ENCODE peak calls at places on chromosome 1, in eight cellular contexts. One of them, this sample, is unnamed.

GRCh38 chr1:156655151-156655903 is 13.4 kb downstream of the BCAN start:
- DNase-seq in tibial artery: no peak
- DNase-seq in GM06990: no peak
- DNase-seq in activated B cell treated with CpG ODN at 0.5 μM for 24 hours: no peak
- DNase-seq in WTC11: no peak
- DNase-seq in uterus: no peak
- DNase-seq in lung: no peak
- DNase-seq in stomach: no peak
- DNase-seq in this sample: no peak

GRCh38 chr1:23719162-23719820 is 24.0 kb upstream of the ELOA start:
- DNase-seq in tibial artery: no peak
- DNase-seq in GM06990: peak; percentile 61
- DNase-seq in activated B cell treated with CpG ODN at 0.5 μM for 24 hours: no peak
- DNase-seq in WTC11: no peak
- DNase-seq in uterus: no peak
- DNase-seq in lung: no peak
- DNase-seq in stomach: peak; percentile 59
- DNase-seq in this sample: no peak

GRCh38 chr1:223231581-223231980 is 88.5 kb upstream of the TLR5 start:
- DNase-seq in tibial artery: no peak
- DNase-seq in GM06990: no peak
- DNase-seq in activated B cell treated with CpG ODN at 0.5 μM for 24 hours: no peak
- DNase-seq in WTC11: no peak
- DNase-seq in uterus: no peak
- DNase-seq in lung: no peak
- DNase-seq in stomach: no peak
- DNase-seq in this sample: no peak

GRCh38 chr1:6385673-6386191 is 7.8 kb downstream of the ACOT7 start:
- DNase-seq in tibial artery: no peak
- DNase-seq in GM06990: no peak
- DNase-seq in activated B cell treated with CpG ODN at 0.5 μM for 24 hours: no peak
- DNase-seq in WTC11: peak; percentile 90
- DNase-seq in uterus: no peak
- DNase-seq in lung: peak; percentile 61
- DNase-seq in stomach: no peak
- DNase-seq in this sample: no peak

GRCh38 chr1:168585191-168585590 is 8.8 kb downstream of the XCL1 start:
- DNase-seq in tibial artery: no peak
- DNase-seq in GM06990: no peak
- DNase-seq in activated B cell treated with CpG ODN at 0.5 μM for 24 hours: no peak
- DNase-seq in WTC11: no peak
- DNase-seq in uterus: no peak
- DNase-seq in lung: no peak
- DNase-seq in stomach: no peak
- DNase-seq in this sample: no peak

GRCh38 chr1:211928222-211928856 is 97.8 kb upstream of the LPGAT1 start:
- DNase-seq in tibial artery: no peak
- DNase-seq in GM06990: no peak
- DNase-seq in activated B cell treated with CpG ODN at 0.5 μM for 24 hours: no peak
- DNase-seq in WTC11: no peak
- DNase-seq in uterus: no peak
- DNase-seq in lung: peak; percentile 74
- DNase-seq in stomach: peak; percentile 40
- DNase-seq in this sample: no peak

GRCh38 chr1:38029725-38030511 is 16.7 kb downstream of the POU3F1 start:
- DNase-seq in tibial artery: no peak
- DNase-seq in GM06990: peak; percentile 82
- DNase-seq in activated B cell treated with CpG ODN at 0.5 μM for 24 hours: peak; percentile 33
- DNase-seq in WTC11: no peak
- DNase-seq in uterus: peak; percentile 42
- DNase-seq in lung: no peak
- DNase-seq in stomach: no peak
- DNase-seq in this sample: no peak

GRCh38 chr1:55214214-55214902 is 806 bp downstream of the USP24 start:
- DNase-seq in tibial artery: peak; percentile 53
- DNase-seq in GM06990: peak; percentile 57
- DNase-seq in activated B cell treated with CpG ODN at 0.5 μM for 24 hours: peak; percentile 58
- DNase-seq in WTC11: peak; percentile 70
- DNase-seq in uterus: peak; percentile 41
- DNase-seq in lung: peak; percentile 49
- DNase-seq in stomach: peak; percentile 39
- DNase-seq in this sample: peak; percentile 72

GRCh38 chr1:54255026-54255425 is 55.1 kb downstream of the MRPL37 start:
- DNase-seq in tibial artery: no peak
- DNase-seq in GM06990: no peak
- DNase-seq in activated B cell treated with CpG ODN at 0.5 μM for 24 hours: no peak
- DNase-seq in WTC11: no peak
- DNase-seq in uterus: no peak
- DNase-seq in lung: no peak
- DNase-seq in stomach: no peak
- DNase-seq in this sample: no peak

GRCh38 chr1:205052689-205053088 is 9.7 kb downstream of the CNTN2 start:
- DNase-seq in tibial artery: no peak
- DNase-seq in GM06990: no peak
- DNase-seq in activated B cell treated with CpG ODN at 0.5 μM for 24 hours: no peak
- DNase-seq in WTC11: no peak
- DNase-seq in uterus: no peak
- DNase-seq in lung: no peak
- DNase-seq in stomach: no peak
- DNase-seq in this sample: no peak

GRCh38 chr1:78383923-78384322 is 106.9 kb upstream of the PTGFR start:
- DNase-seq in tibial artery: no peak
- DNase-seq in GM06990: no peak
- DNase-seq in activated B cell treated with CpG ODN at 0.5 μM for 24 hours: no peak
- DNase-seq in WTC11: no peak
- DNase-seq in uterus: no peak
- DNase-seq in lung: no peak
- DNase-seq in stomach: no peak
- DNase-seq in this sample: no peak

GRCh38 chr1:78651247-78651646 is 1.6 kb downstream of the IFI44 start:
- DNase-seq in tibial artery: no peak
- DNase-seq in GM06990: peak; percentile 46
- DNase-seq in activated B cell treated with CpG ODN at 0.5 μM for 24 hours: no peak
- DNase-seq in WTC11: no peak
- DNase-seq in uterus: no peak
- DNase-seq in lung: no peak
- DNase-seq in stomach: no peak
- DNase-seq in this sample: no peak

GRCh38 chr1:66368261-66368660 is 165.7 kb upstream of the SGIP1 start:
- DNase-seq in tibial artery: no peak
- DNase-seq in GM06990: no peak
- DNase-seq in activated B cell treated with CpG ODN at 0.5 μM for 24 hours: no peak
- DNase-seq in WTC11: no peak
- DNase-seq in uterus: no peak
- DNase-seq in lung: no peak
- DNase-seq in stomach: no peak
- DNase-seq in this sample: no peak

GRCh38 chr1:111290640-111291039 is at the start of gene CHIA:
- DNase-seq in tibial artery: no peak
- DNase-seq in GM06990: no peak
- DNase-seq in activated B cell treated with CpG ODN at 0.5 μM for 24 hours: no peak
- DNase-seq in WTC11: no peak
- DNase-seq in uterus: no peak
- DNase-seq in lung: peak; percentile 82
- DNase-seq in stomach: no peak
- DNase-seq in this sample: no peak

GRCh38 chr1:2310332-2311183 is 80.8 kb downstream of the MORN1 start:
- DNase-seq in tibial artery: no peak
- DNase-seq in GM06990: no peak
- DNase-seq in activated B cell treated with CpG ODN at 0.5 μM for 24 hours: no peak
- DNase-seq in WTC11: no peak
- DNase-seq in uterus: peak; percentile 65
- DNase-seq in lung: no peak
- DNase-seq in stomach: no peak
- DNase-seq in this sample: no peak

GRCh38 chr1:34500451-34500850 is 254.4 kb upstream of the GJB5 start:
- DNase-seq in tibial artery: no peak
- DNase-seq in GM06990: no peak
- DNase-seq in activated B cell treated with CpG ODN at 0.5 μM for 24 hours: no peak
- DNase-seq in WTC11: peak; percentile 76
- DNase-seq in uterus: no peak
- DNase-seq in lung: no peak
- DNase-seq in stomach: no peak
- DNase-seq in this sample: no peak

GRCh38 chr1:224539971-224540370 is 76.1 kb upstream of the CNIH3 start:
- DNase-seq in tibial artery: no peak
- DNase-seq in GM06990: no peak
- DNase-seq in activated B cell treated with CpG ODN at 0.5 μM for 24 hours: no peak
- DNase-seq in WTC11: no peak
- DNase-seq in uterus: no peak
- DNase-seq in lung: peak; percentile 1
- DNase-seq in stomach: no peak
- DNase-seq in this sample: no peak

GRCh38 chr1:235357485-235358378 is 9.5 kb upstream of the TBCE start:
- DNase-seq in tibial artery: no peak
- DNase-seq in GM06990: no peak
- DNase-seq in activated B cell treated with CpG ODN at 0.5 μM for 24 hours: no peak
- DNase-seq in WTC11: peak; percentile 38
- DNase-seq in uterus: no peak
- DNase-seq in lung: no peak
- DNase-seq in stomach: no peak
- DNase-seq in this sample: no peak

GRCh38 chr1:93620841-93621210 is 60.8 kb downstream of the BCAR3 start:
- DNase-seq in tibial artery: no peak
- DNase-seq in GM06990: no peak
- DNase-seq in activated B cell treated with CpG ODN at 0.5 μM for 24 hours: no peak
- DNase-seq in WTC11: peak; percentile 56
- DNase-seq in uterus: no peak
- DNase-seq in lung: no peak
- DNase-seq in stomach: peak; percentile 68
- DNase-seq in this sample: no peak
- TF ChIP-seq CTCF in tibial artery: no peak
- TF ChIP-seq CTCF in GM06990: no peak
- TF ChIP-seq CTCF in activated B cell treated with CpG ODN at 0.5 μM for 24 hours: no peak
- TF ChIP-seq CTCF in WTC11: no peak
- TF ChIP-seq CTCF in uterus: no peak
- TF ChIP-seq CTCF in lung: no peak
- TF ChIP-seq CTCF in stomach: no peak
- TF ChIP-seq CTCF in this sample: no peak

GRCh38 chr1:203026666-203027663 is 674 bp downstream of the PPFIA4 start:
- DNase-seq in tibial artery: no peak
- DNase-seq in GM06990: no peak
- DNase-seq in activated B cell treated with CpG ODN at 0.5 μM for 24 hours: no peak
- DNase-seq in WTC11: peak; percentile 29
- DNase-seq in uterus: no peak
- DNase-seq in lung: no peak
- DNase-seq in stomach: peak; percentile 24
- DNase-seq in this sample: no peak
- TF ChIP-seq CTCF in tibial artery: no peak
- TF ChIP-seq CTCF in GM06990: peak; percentile 4
- TF ChIP-seq CTCF in activated B cell treated with CpG ODN at 0.5 μM for 24 hours: no peak
- TF ChIP-seq CTCF in WTC11: no peak
- TF ChIP-seq CTCF in uterus: no peak
- TF ChIP-seq CTCF in lung: no peak
- TF ChIP-seq CTCF in stomach: no peak
- TF ChIP-seq CTCF in this sample: peak; percentile 49

DNA sequence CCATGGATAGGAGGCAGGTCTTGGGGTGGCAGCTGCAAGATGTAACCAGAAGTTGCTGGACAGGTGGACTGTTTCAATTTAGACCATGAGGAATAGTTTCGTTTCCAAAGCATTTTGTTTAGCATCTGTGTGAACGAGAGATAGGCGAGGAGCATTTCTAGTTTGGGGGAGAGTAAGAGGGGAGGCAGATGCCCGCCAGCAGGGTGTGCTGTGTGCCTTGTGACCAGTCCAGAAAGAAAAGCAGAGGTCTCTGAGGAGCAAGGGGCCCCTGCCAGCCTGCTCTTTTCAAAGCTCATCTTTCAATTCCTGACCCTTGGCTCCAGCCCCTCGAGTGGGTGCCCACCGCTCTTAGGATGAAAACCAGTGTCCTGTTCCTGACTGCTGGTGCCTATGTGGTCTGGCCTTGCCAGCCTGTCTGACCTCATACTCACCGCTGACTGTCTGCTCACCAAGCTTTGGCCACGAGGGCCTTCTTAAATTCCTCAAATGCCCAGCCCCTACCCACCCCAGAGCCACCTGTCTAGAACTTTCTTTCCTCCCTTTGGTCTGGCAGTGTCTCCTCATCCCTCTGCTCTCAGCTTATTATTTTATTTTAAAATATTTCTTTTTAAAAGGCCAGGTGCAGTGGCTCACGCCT is 8.5 kb downstream of the SERINC2 start:
- DNase-seq in tibial artery: no peak
- DNase-seq in GM06990: no peak
- DNase-seq in activated B cell treated with CpG ODN at 0.5 μM for 24 hours: no peak
- DNase-seq in WTC11: peak; percentile 65
- DNase-seq in uterus: no peak
- DNase-seq in lung: no peak
- DNase-seq in stomach: no peak
- DNase-seq in this sample: no peak
- TF ChIP-seq CTCF in tibial artery: no peak
- TF ChIP-seq CTCF in GM06990: peak; percentile 65
- TF ChIP-seq CTCF in activated B cell treated with CpG ODN at 0.5 μM for 24 hours: no peak
- TF ChIP-seq CTCF in WTC11: no peak
- TF ChIP-seq CTCF in uterus: no peak
- TF ChIP-seq CTCF in lung: no peak
- TF ChIP-seq CTCF in stomach: no peak
- TF ChIP-seq CTCF in this sample: peak; percentile 69

GRCh38 chr1:71565831-71566230 is 485.0 kb upstream of the ZRANB2 start:
- DNase-seq in tibial artery: no peak
- DNase-seq in GM06990: no peak
- DNase-seq in activated B cell treated with CpG ODN at 0.5 μM for 24 hours: no peak
- DNase-seq in WTC11: no peak
- DNase-seq in uterus: no peak
- DNase-seq in lung: no peak
- DNase-seq in stomach: no peak
- DNase-seq in this sample: no peak

GRCh38 chr1:71561729-71562128 is 480.9 kb upstream of the ZRANB2 start:
- DNase-seq in tibial artery: no peak
- DNase-seq in GM06990: no peak
- DNase-seq in activated B cell treated with CpG ODN at 0.5 μM for 24 hours: no peak
- DNase-seq in WTC11: no peak
- DNase-seq in uterus: no peak
- DNase-seq in lung: no peak
- DNase-seq in stomach: no peak
- DNase-seq in this sample: no peak

GRCh38 chr1:71566413-71566812 is 485.6 kb upstream of the ZRANB2 start:
- DNase-seq in tibial artery: no peak
- DNase-seq in GM06990: no peak
- DNase-seq in activated B cell treated with CpG ODN at 0.5 μM for 24 hours: no peak
- DNase-seq in WTC11: no peak
- DNase-seq in uterus: no peak
- DNase-seq in lung: no peak
- DNase-seq in stomach: no peak
- DNase-seq in this sample: no peak

GRCh38 chr1:71562298-71562697 is 481.5 kb upstream of the ZRANB2 start:
- DNase-seq in tibial artery: no peak
- DNase-seq in GM06990: no peak
- DNase-seq in activated B cell treated with CpG ODN at 0.5 μM for 24 hours: no peak
- DNase-seq in WTC11: no peak
- DNase-seq in uterus: no peak
- DNase-seq in lung: no peak
- DNase-seq in stomach: no peak
- DNase-seq in this sample: no peak

DNA sequence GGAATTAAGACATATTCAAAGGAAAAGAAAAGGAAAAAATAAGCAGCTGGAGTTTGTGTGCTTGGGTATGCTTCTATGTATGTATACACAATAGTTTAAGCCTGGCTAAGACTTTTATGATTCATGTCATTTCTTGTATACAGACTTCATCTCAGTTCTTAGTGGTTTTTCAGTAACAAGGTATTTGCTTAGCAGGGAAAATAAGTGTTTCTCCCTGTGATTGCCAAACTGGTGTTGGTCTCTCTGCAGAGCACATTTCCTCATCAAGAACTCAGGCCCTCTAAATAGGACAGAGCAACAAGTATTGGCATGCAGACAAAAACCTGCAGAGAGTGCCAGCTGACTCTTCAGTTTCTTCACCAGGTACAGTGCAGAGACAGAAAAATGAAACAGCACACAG is 484.4 kb upstream of the ZRANB2 start:
- DNase-seq in tibial artery: no peak
- DNase-seq in GM06990: no peak
- DNase-seq in activated B cell treated with CpG ODN at 0.5 μM for 24 hours: no peak
- DNase-seq in WTC11: no peak
- DNase-seq in uterus: no peak
- DNase-seq in lung: peak; percentile 57
- DNase-seq in stomach: no peak
- DNase-seq in this sample: no peak
- TF ChIP-seq CTCF in tibial artery: no peak
- TF ChIP-seq CTCF in GM06990: no peak
- TF ChIP-seq CTCF in activated B cell treated with CpG ODN at 0.5 μM for 24 hours: no peak
- TF ChIP-seq CTCF in WTC11: no peak
- TF ChIP-seq CTCF in uterus: no peak
- TF ChIP-seq CTCF in lung: no peak
- TF ChIP-seq CTCF in stomach: no peak
- TF ChIP-seq CTCF in this sample: no peak